ENCODE peak calls at places on chromosomes 7 and 10, in four cellular contexts. G, L, Q and D are unnamed samples.

GRCh38 chr7:78437118-78437517 is 638.5 kb downstream of the PHTF2 start:
- DNase-seq in G (no peak), L (no peak), Q (no peak), D (no peak)

GRCh38 chr7:99752354-99752753 is 17.4 kb upstream of the CYP3A7 start:
- DNase-seq in G (no peak), L (no peak), Q (no peak), D (no peak)

GRCh38 chr10:48489099-48489498 is 115.8 kb downstream of the ARHGAP22 start:
- DNase-seq in G (no peak), L (no peak), Q (no peak), D (no peak)

GRCh38 chr7:116258734-116259133 is 48.4 kb downstream of the TES start:
- DNase-seq in G (no peak), L (no peak), Q (peak; percentile 28), D (no peak)

GRCh38 chr7:8433477-8434289 is at the start of gene NXPH1:
- DNase-seq in G (no peak), L (peak; percentile 36), Q (no peak), D (no peak)

GRCh38 chr7:121961491-121961890 is 88.5 kb downstream of the PTPRZ1 start:
- DNase-seq in G (no peak), L (no peak), Q (no peak), D (no peak)

GRCh38 chr10:52918714-52919316 is 146.2 kb upstream of the MBL2 start:
- DNase-seq in G (no peak), L (no peak), Q (no peak), D (no peak)

GRCh38 chr7:95878677-95879076 is 106.3 kb downstream of the DYNC1I1 start:
- DNase-seq in G (no peak), L (no peak), Q (no peak), D (no peak)

GRCh38 chr10:93941603-93942002 is 47.8 kb downstream of the SLC35G1 start:
- DNase-seq in G (no peak), L (no peak), Q (no peak), D (no peak)

GRCh38 chr10:101939273-101939635 is 95.7 kb upstream of the KCNIP2 start:
- DNase-seq in G (no peak), L (no peak), Q (no peak), D (no peak)

GRCh38 chr7:151684408-151685175 is 164.9 kb upstream of the RHEB start:
- DNase-seq in G (peak; percentile 49), L (no peak), Q (no peak), D (no peak)

GRCh38 chr7:28052933-28053332 is 127.7 kb downstream of the JAZF1 start:
- DNase-seq in G (no peak), L (no peak), Q (no peak), D (no peak)

GRCh38 chr7:150357277-150357676 is 11.3 kb upstream of the REPIN1 start:
- DNase-seq in G (peak; percentile 64), L (peak; percentile 48), Q (peak; percentile 71), D (no peak)

GRCh38 chr7:158283016-158283974 is 304.3 kb downstream of the PTPRN2 start:
- DNase-seq in G (no peak), L (no peak), Q (no peak), D (no peak)